ENCODE peak calls at places on chromosomes 5 and 9, in seven cellular contexts. R is WTC11, Q is SJSA1, G is heart right ventricle, T is HuH-7, F is kidney tubule cell, J is iris pigment epithelial cell. C is an unnamed sample.

GRCh38 chr5:78816143-78816765 is 167.7 kb upstream of the LHFPL2 start:
- DNase-seq in R (no peak), T (no peak), G (no peak), F (peak), Q (no peak), J (no peak), C (no peak)

GRCh38 chr5:93746406-93747056 is 5.1 kb upstream of the POU5F2 start:
- DNase-seq in G (no peak), Q (no peak), J (peak), R (no peak), F (peak), T (no peak), C (peak)

GRCh38 chr5:116216246-116216645 is 131.4 kb downstream of the COMMD10 start:
- DNase-seq in J (peak), R (no peak), T (no peak), Q (no peak), F (no peak), G (no peak), C (no peak)

GRCh38 chr5:142305211-142305610 is 19.6 kb downstream of the SPRY4 start:
- DNase-seq in Q (no peak), J (no peak), R (no peak), T (no peak), G (no peak), F (no peak), C (no peak)

GRCh38 chr9:130186839-130187522 is 14.8 kb downstream of the NCS1 start:
- DNase-seq in Q (peak), G (no peak), R (peak), T (peak), J (peak), F (peak), C (peak)

GRCh38 chr9:128251701-128252100 is 24.1 kb downstream of the GOLGA2 start:
- DNase-seq in R (no peak), G (no peak), F (peak), T (no peak), J (no peak), Q (no peak), C (no peak)

GRCh38 chr5:95937607-95938152 is 24.0 kb downstream of the ELL2 start:
- DNase-seq in R (no peak), Q (no peak), J (no peak), T (no peak), G (no peak), F (no peak), C (no peak)

GRCh38 chr5:35198096-35198495 is 32.2 kb downstream of the PRLR start:
- DNase-seq in J (peak), R (no peak), F (peak), Q (no peak), G (no peak), T (no peak), C (no peak)

GRCh38 chr9:116061546-116062205 is 91.9 kb upstream of the PAPPA start:
- DNase-seq in Q (no peak), G (no peak), F (no peak), T (no peak), J (peak), R (no peak), C (no peak)

GRCh38 chr9:98860871-98861293 is 53.4 kb downstream of the GALNT12 start:
- DNase-seq in T (no peak), G (peak), F (peak), Q (peak), R (no peak), J (peak), C (peak)

GRCh38 chr5:115586525-115587146 is 15.6 kb downstream of the TICAM2 start:
- DNase-seq in T (peak), J (peak), Q (no peak), F (peak), R (no peak), G (no peak), C (no peak)

C was measured in mammary epithelial cell.